ENCODE peak calls at places on chromosomes 6 and 20, in six cellular contexts. O is endodermal cell, I is GM23338, E is fibroblast of lung, P is neural crest cell, Y is fibroblast of the aortic adventitia. B is an unnamed sample.
A peak's percentile ranks its signal among the peaks of the same experiment; 100 is the strongest.

GRCh38 chr6:169968541-169969270 is 217.3 kb downstream of the ERMARD start:
- DNase-seq in P (no peak), E (no peak), I (no peak), Y (no peak), O (peak; percentile 27), B (no peak)

GRCh38 chr20:25584905-25585704 is at the start of gene NINL:
- DNase-seq in Y (peak; percentile 45), P (peak; percentile 70), O (peak; percentile 94), I (peak; percentile 72), E (peak; percentile 66), B (no peak)

GRCh38 chr6:43096451-43097097 is 20.5 kb downstream of the PTK7 start:
- DNase-seq in P (peak; percentile 12), Y (peak; percentile 92), I (peak; percentile 53), E (peak; percentile 96), O (peak; percentile 77), B (peak; percentile 89)

GRCh38 chr6:166998256-166999144 is 697 bp upstream of the CEP43 start:
- DNase-seq in E (no peak), Y (no peak), P (peak; percentile 22), I (peak; percentile 60), O (peak; percentile 78), B (peak; percentile 97)

GRCh38 chr6:15994814-15995459 is 133.9 kb upstream of the MYLIP start:
- DNase-seq in P (no peak), I (no peak), E (no peak), Y (no peak), O (no peak), B (no peak)

GRCh38 chr6:32854376-32855178 is 585 bp downstream of the PSMB9 start:
- DNase-seq in P (no peak), Y (peak; percentile 50), E (peak; percentile 20), I (peak; percentile 30), O (no peak), B (no peak)

GRCh38 chr6:105892577-105893262 is 193.4 kb upstream of the PRDM1 start:
- DNase-seq in I (no peak), E (peak; percentile 52), O (peak; percentile 57), P (no peak), Y (no peak), B (no peak)

GRCh38 chr6:31896493-31896855 is 1.0 kb downstream of the EHMT2 start:
- DNase-seq in Y (no peak), P (no peak), O (no peak), I (no peak), E (no peak), B (no peak)

GRCh38 chr20:61263084-61263695 is 11.1 kb downstream of the CDH4 start:
- DNase-seq in I (peak; percentile 62), Y (peak; percentile 30), P (peak; percentile 70), E (no peak), O (peak; percentile 90), B (no peak)

GRCh38 chr20:63399596-63400375 is 38.6 kb upstream of the CHRNA4 start:
- DNase-seq in I (no peak), O (no peak), P (no peak), Y (no peak), E (no peak), B (no peak)

GRCh38 chr6:100462990-100463684 is 1.6 kb downstream of the SIM1 start:
- DNase-seq in Y (no peak), E (no peak), P (no peak), I (peak; percentile 30), O (no peak), B (no peak)

GRCh38 chr6:20084411-20084810 is 127.9 kb downstream of the MBOAT1 start:
- DNase-seq in P (no peak), Y (no peak), E (no peak), I (no peak), O (no peak), B (no peak)

GRCh38 chr20:35539756-35540212 is 2.1 kb upstream of the ERGIC3 start:
- DNase-seq in E (no peak), Y (no peak), O (peak; percentile 94), I (peak; percentile 95), P (peak; percentile 31), B (no peak)

GRCh38 chr6:16239090-16239797 is 857 bp downstream of the GMPR start:
- DNase-seq in O (peak; percentile 92), P (no peak), Y (peak; percentile 56), E (peak; percentile 30), I (peak; percentile 48), B (no peak)

GRCh38 chr20:64137598-64138031 is 26.6 kb upstream of the MYT1 start:
- DNase-seq in Y (no peak), I (no peak), O (no peak), P (no peak), E (no peak), B (peak; percentile 83)

GRCh38 chr6:45657243-45657642 is 279.5 kb upstream of the SUPT3H start:
- DNase-seq in P (no peak), I (no peak), E (peak; percentile 82), O (no peak), Y (peak; percentile 31), B (no peak)

DNA sequence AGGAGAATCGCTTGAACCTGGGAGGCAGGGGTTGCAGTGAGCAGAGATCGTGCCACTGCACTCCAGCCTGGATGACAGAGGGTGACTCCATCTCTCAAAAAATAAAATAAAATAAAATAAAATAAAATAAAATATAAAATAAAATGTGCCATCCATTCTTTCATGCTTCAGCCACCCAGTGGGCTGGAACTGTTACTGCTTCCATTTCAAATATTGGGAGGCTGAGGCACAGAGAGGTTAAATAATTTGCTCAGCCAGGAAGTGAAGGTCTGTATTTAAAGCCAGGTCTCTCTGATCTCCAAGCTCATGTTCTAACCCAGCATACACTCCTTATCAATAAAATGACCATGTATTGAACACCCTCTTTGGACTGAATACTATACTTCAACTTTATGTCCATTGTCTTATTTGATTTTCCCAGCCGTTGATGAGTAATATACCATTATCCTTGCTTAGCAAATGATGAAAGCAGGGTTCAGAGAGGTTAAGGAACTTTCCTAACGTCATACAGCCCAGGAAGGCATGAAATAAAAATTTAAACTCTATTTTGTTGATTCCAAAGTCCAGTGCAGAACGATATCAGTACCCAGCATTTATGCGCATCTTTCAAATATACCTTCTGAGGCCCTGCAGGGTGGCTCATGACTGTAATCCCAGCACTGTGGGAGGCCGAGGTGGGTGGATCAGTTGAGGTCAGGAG is 25.8 kb upstream of the SLC9A8 start:
- DNase-seq in E (no peak), P (no peak), O (no peak), Y (peak; percentile 47), I (peak; percentile 68), B (no peak)
- TF ChIP-seq CTCF in E (peak; percentile 56), P (peak; percentile 48), O (peak; percentile 66), Y (peak; percentile 67), I (peak; percentile 63), B (peak; percentile 72)

DNA sequence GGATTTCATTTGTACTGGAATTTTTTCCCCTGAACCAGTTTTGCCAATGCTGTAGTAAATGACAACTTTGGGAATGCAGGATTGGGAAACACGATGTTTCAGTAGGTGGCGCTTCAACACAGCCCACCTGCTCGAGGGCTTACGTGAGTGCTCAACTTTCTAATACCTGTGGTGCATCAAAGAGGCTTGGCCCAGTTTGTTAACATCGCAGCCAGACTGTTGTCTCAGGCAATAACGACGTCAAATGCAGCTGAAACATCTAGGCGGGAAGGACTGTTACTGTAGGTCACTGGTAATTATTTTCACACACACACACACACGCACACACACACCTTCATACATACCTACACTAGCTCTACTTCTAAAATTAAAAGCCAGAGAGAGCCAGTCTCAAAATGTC is 815.5 kb upstream of the SLC35B3 start:
- DNase-seq in E (peak; percentile 62), O (peak; percentile 88), I (peak; percentile 87), Y (peak; percentile 62), P (no peak), B (no peak)
- TF ChIP-seq CTCF in E (peak; percentile 62), O (peak; percentile 88), I (peak; percentile 96), Y (peak; percentile 61), P (peak; percentile 73), B (peak; percentile 83)

GRCh38 chr6:12174878-12175277 is 115.3 kb upstream of the EDN1 start:
- DNase-seq in P (no peak), E (peak; percentile 34), O (no peak), Y (peak; percentile 22), I (no peak), B (no peak)

GRCh38 chr6:12173670-12174069 is 116.5 kb upstream of the EDN1 start:
- DNase-seq in E (no peak), Y (no peak), P (no peak), O (no peak), I (peak; percentile 27), B (no peak)

GRCh38 chr6:12171735-12172134 is 118.4 kb upstream of the EDN1 start:
- DNase-seq in E (no peak), P (no peak), Y (no peak), I (no peak), O (no peak), B (no peak)

GRCh38 chr6:12170351-12171079 is 119.6 kb upstream of the EDN1 start:
- DNase-seq in P (no peak), O (no peak), E (no peak), I (no peak), Y (no peak), B (no peak)

GRCh38 chr6:12172572-12172971 is 117.6 kb upstream of the EDN1 start:
- DNase-seq in Y (no peak), P (no peak), O (no peak), E (no peak), I (no peak), B (no peak)
- TF ChIP-seq CTCF in Y (no peak), P (no peak), O (no peak), E (no peak), I (no peak), B (no peak)

GRCh38 chr6:165854863-165855593 is 192.0 kb upstream of the PDE10A start:
- DNase-seq in E (no peak), P (no peak), Y (no peak), I (no peak), O (no peak), B (no peak)

GRCh38 chr6:165854061-165854862 is 191.2 kb upstream of the PDE10A start:
- DNase-seq in E (no peak), P (no peak), Y (no peak), O (peak; percentile 80), I (peak; percentile 69), B (peak; percentile 83)

GRCh38 chr6:165850434-165851019 is 187.5 kb upstream of the PDE10A start:
- DNase-seq in P (peak; percentile 75), E (peak; percentile 32), Y (peak; percentile 69), O (peak; percentile 90), I (peak; percentile 68), B (no peak)

GRCh38 chr6:165849539-165850430 is 186.7 kb upstream of the PDE10A start:
- DNase-seq in E (no peak), Y (peak; percentile 22), I (no peak), O (peak; percentile 61), P (no peak), B (no peak)

GRCh38 chr6:165852676-165853075 is 189.6 kb upstream of the PDE10A start:
- DNase-seq in O (no peak), E (no peak), P (no peak), Y (no peak), I (no peak), B (no peak)
- TF ChIP-seq CTCF in O (no peak), E (no peak), P (no peak), Y (no peak), I (no peak), B (no peak)

GRCh38 chr6:85580878-85581267 is 12.8 kb downstream of the SNX14 start:
- DNase-seq in I (peak; percentile 41), E (peak; percentile 80), O (peak; percentile 73), Y (peak; percentile 45), P (no peak), B (no peak)
- TF ChIP-seq CTCF in I (no peak), E (no peak), O (peak; percentile 46), Y (no peak), P (no peak), B (no peak)

GRCh38 chr6:38773338-38773737 is 58.2 kb downstream of the DNAH8 start:
- DNase-seq in I (peak; percentile 87), P (no peak), O (peak; percentile 89), Y (no peak), E (no peak), B (no peak)
- TF ChIP-seq CTCF in I (peak; percentile 83), P (peak; percentile 50), O (peak; percentile 86), Y (no peak), E (peak; percentile 30), B (peak; percentile 32)

B was measured in chondrocyte.